ENCODE peak calls at places on chromosomes 6 and 20, in six cellular contexts. H, D, R, O, M and T are unnamed samples.

GRCh38 chr6:150069707-150070106 is 786 bp upstream of the ULBP3 start:
- DNase-seq in H (no peak), D (no peak), R (no peak), O (no peak), M (no peak), T (no peak)

GRCh38 chr20:45229264-45230056 is 8.3 kb downstream of the SEMG2 start:
- DNase-seq in H (peak), D (no peak), R (no peak), O (peak), M (no peak), T (no peak)

GRCh38 chr20:45782890-45783289 is 8.8 kb downstream of the WFDC3 start:
- DNase-seq in H (no peak), D (no peak), R (no peak), O (no peak), M (no peak), T (no peak)

GRCh38 chr20:47187450-47188195 is 168.9 kb downstream of the ZMYND8 start:
- DNase-seq in H (no peak), D (no peak), R (no peak), O (no peak), M (no peak), T (no peak)

GRCh38 chr6:37965964-37966676 is 146.6 kb downstream of the ZFAND3 start:
- DNase-seq in H (no peak), D (no peak), R (no peak), O (peak), M (no peak), T (no peak)

GRCh38 chr6:82015526-82015925 is 232.0 kb downstream of the IBTK start:
- DNase-seq in H (no peak), D (no peak), R (no peak), O (peak), M (no peak), T (no peak)

GRCh38 chr6:54010340-54011276 is 100.6 kb upstream of the MLIP start:
- DNase-seq in H (no peak), D (no peak), R (no peak), O (peak), M (no peak), T (no peak)

GRCh38 chr6:170063851-170064617 is 226.8 kb downstream of the DLL1 start:
- DNase-seq in H (no peak), D (peak), R (peak), O (no peak), M (no peak), T (no peak)

GRCh38 chr6:165844801-165845364 is 181.8 kb upstream of the PDE10A start:
- DNase-seq in H (no peak), D (no peak), R (no peak), O (no peak), M (no peak), T (no peak)

GRCh38 chr6:126600258-126600916 is 260.5 kb downstream of the CENPW start:
- DNase-seq in H (no peak), D (no peak), R (no peak), O (no peak), M (no peak), T (no peak)

GRCh38 chr6:79671605-79672266 is 40.6 kb downstream of the SH3BGRL2 start:
- DNase-seq in H (no peak), D (no peak), R (peak), O (peak), M (peak), T (no peak)

GRCh38 chr6:21436625-21437024 is 156.9 kb upstream of the SOX4 start:
- DNase-seq in H (no peak), D (no peak), R (no peak), O (no peak), M (no peak), T (no peak)

GRCh38 chr6:137717074-137718073 is 149.7 kb upstream of the TNFAIP3 start:
- DNase-seq in H (no peak), D (no peak), R (no peak), O (no peak), M (no peak), T (no peak)

GRCh38 chr6:69390125-69390524 is 406.7 kb downstream of the LMBRD1 start:
- DNase-seq in H (no peak), D (no peak), R (no peak), O (no peak), M (no peak), T (no peak)

GRCh38 chr20:58698741-58699141 is 6.1 kb downstream of the NPEPL1 start:
- DNase-seq in H (no peak), D (peak), R (peak), O (no peak), M (no peak), T (no peak)

GRCh38 chr6:148074735-148075134 is 267.9 kb upstream of the SASH1 start:
- DNase-seq in H (no peak), D (no peak), R (no peak), O (no peak), M (no peak), T (no peak)

GRCh38 chr6:61745994-61746393 is 540.0 kb downstream of the KHDRBS2 start:
- DNase-seq in H (no peak), D (no peak), R (no peak), O (no peak), M (no peak), T (no peak)

GRCh38 chr6:111995409-111995808 is 58.5 kb upstream of the CCN6 start:
- DNase-seq in H (no peak), D (no peak), R (no peak), O (no peak), M (no peak), T (no peak)

DNA sequence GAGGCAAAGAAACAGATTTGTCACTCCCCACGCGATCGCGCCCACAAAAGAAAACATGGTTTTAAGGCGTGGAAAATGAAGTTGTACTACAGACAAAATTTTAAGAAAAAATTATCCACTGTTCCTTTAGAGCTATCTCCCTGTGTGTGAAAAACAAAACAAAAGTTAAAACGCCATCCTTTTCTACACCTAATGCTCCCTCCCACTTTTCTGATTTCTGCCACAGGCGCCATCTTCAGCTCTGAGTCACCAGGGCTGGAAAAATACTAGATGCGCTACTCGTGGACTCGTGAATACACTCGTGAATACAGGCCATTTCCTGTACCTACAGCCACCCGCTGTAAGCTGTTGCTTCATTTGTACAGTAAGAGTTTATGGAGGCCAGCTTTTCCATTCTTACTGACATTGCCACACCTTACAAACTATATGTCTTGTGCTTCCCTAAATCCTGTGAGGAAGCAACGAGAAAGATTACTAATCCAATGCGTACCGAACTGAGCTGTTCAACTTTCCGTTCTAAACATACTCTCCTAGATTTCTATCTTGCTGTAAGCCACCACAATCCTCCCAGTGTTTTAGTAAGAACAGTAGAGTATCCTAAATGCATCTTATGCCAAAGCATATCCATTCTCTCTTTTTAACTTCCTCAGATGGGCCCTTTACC is 770 bp upstream of the AHI1 start:
- DNase-seq in H (no peak), D (peak), R (peak), O (peak), M (peak), T (no peak)
- TF ChIP-seq POLR2AphosphoS5 in H (peak), D (peak), R (peak), O (peak), M (peak), T (peak)

DNA sequence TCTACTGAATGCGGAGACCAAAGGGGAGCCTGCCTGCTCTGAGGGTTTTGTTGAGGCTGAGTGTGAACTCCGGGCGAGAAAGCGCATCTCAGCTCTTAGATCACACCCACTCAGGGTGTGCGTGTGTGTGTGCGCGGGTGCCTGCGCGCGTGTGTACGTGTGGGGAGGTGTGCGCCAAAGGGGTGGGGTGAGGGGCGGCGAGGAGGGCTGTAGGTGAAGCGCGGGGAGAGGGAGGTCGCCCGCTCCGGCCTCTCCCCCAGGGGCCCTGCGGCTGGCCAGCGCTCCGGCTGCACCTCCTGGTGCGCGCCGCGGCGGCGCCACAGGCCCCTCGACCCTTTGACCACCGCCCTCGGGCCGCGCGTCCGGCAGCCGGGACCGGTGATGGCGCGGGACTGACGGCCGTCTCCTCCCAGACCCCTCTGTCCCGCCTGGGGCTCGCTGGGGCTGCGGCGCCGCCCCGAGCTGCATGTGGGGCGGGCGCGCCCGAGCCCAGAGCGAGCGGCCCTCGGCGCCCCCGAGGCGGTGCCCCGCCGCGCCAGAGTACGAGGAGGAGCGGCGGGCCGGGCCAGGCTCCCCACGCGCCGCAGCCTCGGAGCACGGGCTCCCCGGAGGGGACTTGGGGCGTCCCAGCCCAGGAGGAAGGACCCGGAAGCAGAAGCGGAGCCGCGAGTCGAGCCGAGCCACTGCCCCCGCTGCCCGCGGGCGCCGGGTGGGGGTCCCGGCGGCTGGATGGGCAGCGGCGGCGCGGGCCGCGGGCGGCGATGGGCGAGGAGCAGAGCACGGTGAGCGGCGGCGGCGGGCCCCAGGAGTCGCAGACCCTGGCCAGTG is at the start of gene RNF217:
- DNase-seq in H (peak), D (peak), R (peak), O (no peak), M (no peak), T (peak)
- TF ChIP-seq POLR2A in H (peak), D (peak), R (no peak), O (no peak), M (no peak), T (no peak)

DNA sequence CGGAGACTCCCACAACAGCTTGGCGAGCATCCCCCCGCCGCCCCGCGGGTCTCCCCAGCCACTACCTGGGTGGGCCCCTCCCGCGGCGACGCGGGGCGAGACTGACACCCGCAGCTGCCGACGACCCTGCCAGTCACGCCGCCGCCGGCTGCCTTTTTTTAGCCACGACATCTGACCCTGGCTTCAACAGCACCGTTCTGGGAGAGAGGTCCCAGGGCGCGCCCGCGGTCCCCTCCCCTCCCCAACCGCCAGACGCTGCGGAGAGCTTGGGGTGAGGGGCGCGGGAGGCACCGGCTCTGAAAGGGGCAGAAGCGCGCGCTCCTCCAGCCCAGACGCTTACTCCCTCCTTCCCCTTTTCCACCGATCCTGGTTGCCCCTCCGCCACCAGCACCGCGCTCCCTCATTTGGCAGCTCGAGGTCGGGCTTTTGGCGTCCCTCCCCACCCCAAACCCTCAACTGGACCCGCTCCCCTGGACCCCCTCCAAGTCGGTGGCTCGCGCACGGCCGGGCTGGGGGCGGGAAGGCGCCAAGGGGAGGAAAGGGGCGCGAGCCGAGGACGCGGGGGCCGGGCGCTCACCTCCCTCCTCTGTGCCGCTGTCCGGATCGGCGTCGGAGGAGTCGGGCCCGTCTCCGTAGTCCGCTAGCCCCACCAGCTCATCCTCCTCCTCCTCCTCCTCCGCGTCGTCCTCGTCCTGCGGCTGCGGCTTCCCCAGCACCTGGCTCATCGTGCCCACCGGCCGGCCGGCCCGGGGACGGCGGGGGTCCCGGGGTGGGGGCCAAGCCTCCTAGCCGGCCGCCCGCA is 603 bp downstream of the RRAGD start:
- DNase-seq in H (peak), D (peak), R (peak), O (no peak), M (peak), T (peak)
- TF ChIP-seq POLR2AphosphoS5 in H (no peak), D (no peak), R (no peak), O (no peak), M (no peak), T (no peak)

DNA sequence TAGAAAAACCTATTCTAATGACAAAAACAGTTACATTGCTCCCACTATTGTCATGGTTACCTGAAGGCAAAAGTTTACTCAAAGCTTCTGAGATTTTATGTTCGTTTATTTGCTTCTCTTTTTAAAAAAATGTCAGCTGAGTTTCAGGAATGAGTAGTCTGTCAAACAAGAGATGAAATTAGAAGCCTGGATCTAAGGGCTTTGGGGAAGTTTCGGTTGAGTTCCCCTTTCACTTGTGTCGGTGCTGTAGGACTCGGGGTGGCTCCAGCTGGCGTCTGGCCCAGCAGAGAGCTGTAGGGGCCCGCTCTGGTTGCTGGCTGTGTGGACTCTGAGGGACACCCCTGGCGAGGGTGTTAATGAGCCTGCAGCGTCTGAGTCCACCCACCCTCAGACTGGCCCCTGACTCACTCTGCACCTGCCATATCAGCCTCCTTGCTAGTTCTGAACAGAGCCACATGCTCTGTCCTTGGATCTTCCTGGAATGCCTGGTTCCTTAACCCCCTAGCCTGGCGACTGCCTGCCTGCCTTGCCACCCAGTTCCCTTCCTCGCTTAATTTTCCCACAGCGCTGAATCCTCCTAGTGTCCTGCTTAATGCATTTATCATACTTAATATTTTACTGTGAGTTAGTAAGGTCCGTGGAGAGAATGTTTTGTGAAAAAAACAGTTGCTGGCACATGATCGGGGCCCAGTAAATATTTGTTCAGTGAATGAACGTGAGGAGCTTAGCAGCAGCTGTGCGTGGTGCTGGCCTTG is 1.4 kb downstream of the DNAJC5 start:
- DNase-seq in H (no peak), D (no peak), R (no peak), O (peak), M (no peak), T (peak)
- TF ChIP-seq POLR2A in H (peak), D (no peak), R (no peak), O (peak), M (no peak), T (peak)

GRCh38 chr20:30376767-30377658 is 880.5 kb upstream of the DEFB115 start:
- DNase-seq in H (peak), D (peak), R (peak), O (peak), M (peak), T (peak)
- TF ChIP-seq POLR2AphosphoS5 in H (no peak), D (no peak), R (peak), O (peak), M (no peak), T (no peak)